ENCODE peak calls at places on chromosomes 2 and 18, in four cellular contexts. J is neuronal stem cell, N is suprapubic skin, E is aorta. S is an unnamed sample. For H3K9me3, the result is how much of the 10 kb centered on the place peaks cover.

GRCh38 chr2:148616696-148617095 is 27.9 kb upstream of the EPC2 start:
- DNase-seq in E (no peak), N (no peak), J (no peak), S (no peak)

GRCh38 chr2:40208478-40208877 is 243.4 kb downstream of the SLC8A1 start:
- DNase-seq in N (no peak), J (no peak), E (no peak), S (no peak)

GRCh38 chr2:222355860-222356259 is 57.1 kb upstream of the PAX3 start:
- DNase-seq in N (no peak), E (no peak), J (no peak), S (no peak)

GRCh38 chr2:29010946-29011649 is 30.0 kb downstream of the TOGARAM2 start:
- DNase-seq in J (no peak), N (no peak), E (no peak), S (no peak)

GRCh38 chr2:65279756-65280155 is 52.1 kb downstream of the ACTR2 start:
- DNase-seq in J (no peak), E (no peak), N (peak), S (no peak)

GRCh38 chr2:127288274-127288673 is 5.7 kb downstream of the ERCC3 start:
- DNase-seq in J (no peak), N (no peak), E (no peak), S (no peak)

GRCh38 chr2:43269706-43270105 is 43.3 kb upstream of the ZFP36L2 start:
- DNase-seq in J (no peak), N (peak), E (peak), S (no peak)

GRCh38 chr2:186382932-186383331 is 103.1 kb upstream of the ZC3H15 start:
- DNase-seq in N (no peak), E (no peak), J (no peak), S (no peak)

GRCh38 chr2:64819774-64820688 is 166.3 kb upstream of the SERTAD2 start:
- DNase-seq in J (no peak), N (no peak), E (no peak), S (no peak)

GRCh38 chr18:44423826-44424225 is 256.9 kb upstream of the SETBP1 start:
- DNase-seq in J (no peak), N (no peak), E (no peak), S (no peak)

GRCh38 chr18:42392416-42392815 is 437.4 kb downstream of the PIK3C3 start:
- DNase-seq in N (no peak), J (no peak), E (no peak), S (no peak)

GRCh38 chr2:144998435-144998834 is 478.5 kb upstream of the ZEB2 start:
- DNase-seq in J (no peak), E (no peak), N (no peak), S (no peak)

GRCh38 chr18:65751145-65752085 is 603 bp downstream of the CDH7 start:
- DNase-seq in J (peak), N (no peak), E (peak), S (no peak)

GRCh38 chr2:199811360-199811759 is 39.6 kb downstream of the FTCDNL1 start:
- DNase-seq in E (no peak), N (no peak), J (no peak), S (no peak)

GRCh38 chr2:46074501-46074900 is 222.7 kb upstream of the EPAS1 start:
- DNase-seq in E (no peak), N (no peak), J (no peak), S (no peak)

GRCh38 chr18:46452820-46453219 is 204.2 kb downstream of the LOXHD1 start:
- DNase-seq in N (no peak), J (no peak), E (no peak), S (no peak)

GRCh38 chr18:59268722-59269562 is 4.3 kb downstream of the RAX start:
- DNase-seq in N (no peak), J (no peak), E (no peak), S (no peak)
- H3K4me3 ChIP-seq in N (peak), J (peak), E (no peak), S (no peak)

DNA sequence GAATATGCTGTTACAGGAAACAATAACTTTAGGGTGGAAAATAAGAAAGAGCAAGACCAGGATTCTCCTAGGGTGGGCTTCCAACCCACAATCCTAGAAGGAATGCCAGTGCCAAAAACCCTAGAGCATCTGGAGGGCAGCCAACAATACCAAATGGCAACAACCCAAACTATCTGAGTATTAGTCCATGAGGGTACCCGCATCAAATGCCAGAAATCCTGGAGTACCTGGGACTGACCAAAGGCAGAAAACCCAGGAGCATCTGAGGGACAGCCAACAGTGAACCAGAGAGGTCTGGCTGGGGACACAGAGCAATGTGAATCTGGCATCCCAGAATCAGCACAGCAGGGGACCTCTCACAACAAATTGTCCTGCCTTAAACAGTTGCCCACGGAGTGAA is 126.3 kb downstream of the SCG2 start:
- DNase-seq in E (no peak), J (no peak), N (no peak), S (no peak)
- H3K9me3 ChIP-seq in E (under half), J (under half), N (under half), S (under half)

GRCh38 chr2:25784408-25784807 is 93.9 kb downstream of the ASXL2 start:
- DNase-seq in N (no peak), J (no peak), E (no peak), S (no peak)

GRCh38 chr2:25787020-25787419 is 91.3 kb downstream of the ASXL2 start:
- DNase-seq in J (no peak), E (no peak), N (no peak), S (no peak)

GRCh38 chr2:25788457-25788856 is 89.8 kb downstream of the ASXL2 start:
- DNase-seq in N (no peak), E (no peak), J (no peak), S (no peak)

GRCh38 chr2:25794544-25795276 is 83.6 kb downstream of the ASXL2 start:
- DNase-seq in E (no peak), J (no peak), N (no peak), S (no peak)

DNA sequence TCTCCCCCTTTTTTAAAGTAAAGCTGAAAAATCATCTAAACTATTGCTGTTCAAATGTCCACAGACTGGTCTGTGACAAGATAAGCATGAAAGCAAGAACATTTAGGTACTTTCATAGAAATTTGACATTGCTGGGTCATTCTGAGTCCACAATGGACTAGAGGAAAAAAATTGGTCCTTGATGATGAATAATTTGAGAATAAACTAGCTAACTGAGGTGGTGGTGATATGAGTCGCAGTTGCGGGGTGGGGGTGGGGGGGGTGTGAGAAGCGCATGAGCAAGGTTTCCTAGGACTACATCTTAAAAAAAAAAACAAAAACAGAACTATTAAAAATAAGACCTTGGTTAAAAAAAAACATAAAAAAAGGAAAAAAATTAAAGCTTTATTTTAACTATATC is 88.2 kb downstream of the ASXL2 start:
- DNase-seq in J (no peak), E (no peak), N (no peak), S (no peak)
- H3K27ac ChIP-seq in J (no peak), E (no peak), N (no peak), S (no peak)

GRCh38 chr2:162011718-162012564 is 62.1 kb downstream of the DPP4 start:
- DNase-seq in E (no peak), J (no peak), N (no peak), S (no peak)

GRCh38 chr2:162014751-162015150 is 59.3 kb downstream of the DPP4 start:
- DNase-seq in J (no peak), E (no peak), N (no peak), S (no peak)

GRCh38 chr2:162012565-162012869 is 61.5 kb downstream of the DPP4 start:
- DNase-seq in E (no peak), N (no peak), J (no peak), S (no peak)

GRCh38 chr2:162016080-162016479 is 57.9 kb downstream of the DPP4 start:
- DNase-seq in J (no peak), E (no peak), N (no peak), S (no peak)

DNA sequence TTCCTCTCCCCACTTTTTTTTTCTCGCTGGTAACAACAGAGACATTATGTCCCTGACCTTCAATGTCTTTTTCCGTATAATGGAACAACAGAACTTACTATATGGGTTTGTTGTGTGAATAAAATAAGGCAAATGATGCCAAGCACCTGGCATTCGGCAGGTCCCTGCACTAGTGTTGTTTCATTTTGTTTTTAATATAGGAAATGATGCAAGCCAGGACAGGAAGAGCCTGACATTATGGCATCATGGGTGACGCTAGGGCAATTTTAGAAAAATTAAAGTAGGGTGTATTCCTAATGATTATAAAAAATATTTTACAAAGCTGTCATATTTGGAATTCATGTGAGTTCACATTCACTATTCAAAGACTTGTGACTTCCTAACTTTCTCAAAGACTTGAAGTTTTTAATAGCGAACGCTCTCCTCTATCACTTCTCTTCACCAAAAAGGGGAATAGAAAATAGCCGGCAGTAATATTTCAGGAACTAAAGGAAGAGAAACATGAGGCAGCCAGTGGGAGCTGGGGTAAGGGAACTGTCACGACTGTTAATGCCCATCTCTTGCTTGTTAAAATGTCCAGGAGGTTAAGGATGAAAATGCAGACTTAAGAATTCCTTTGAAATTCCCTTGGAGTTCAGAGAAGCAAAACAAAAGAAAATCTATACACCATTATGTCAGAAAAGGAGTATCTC is 60.4 kb downstream of the DPP4 start:
- DNase-seq in E (no peak), N (no peak), J (no peak), S (no peak)
- H3K4me3 ChIP-seq in E (no peak), N (peak), J (no peak), S (no peak)

DNA sequence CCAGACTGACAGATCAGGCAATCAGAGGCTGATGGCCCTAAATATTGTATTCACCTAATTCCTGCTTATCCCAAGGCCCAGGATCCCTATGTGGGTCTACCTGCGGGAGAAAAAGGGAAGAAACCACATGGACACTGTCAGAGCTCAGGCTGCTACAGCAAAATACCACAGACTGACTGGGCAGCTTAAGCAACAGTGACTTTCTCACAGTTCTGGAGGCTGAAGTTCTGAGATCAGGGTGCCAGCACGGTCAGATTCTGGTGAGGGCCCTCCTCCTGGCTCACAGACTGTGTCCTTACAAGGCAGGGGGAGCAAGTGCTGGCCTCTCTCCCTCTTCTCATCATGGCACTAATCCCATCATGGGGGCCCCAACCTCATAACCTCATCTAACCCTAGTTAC is 181.7 kb downstream of the TMEM163 start:
- DNase-seq in J (no peak), N (no peak), E (no peak), S (no peak)
- H3K9me3 ChIP-seq in J (under half), N (under half), E (under half), S (under half)

GRCh38 chr2:30217644-30218361 is 13.5 kb upstream of the LBH start:
- DNase-seq in N (peak), E (peak), J (no peak), S (no peak)
- H3K27ac ChIP-seq in N (no peak), E (peak), J (no peak), S (peak)

GRCh38 chr2:101672047-101672446 is 25.5 kb upstream of the MAP4K4 start:
- DNase-seq in J (no peak), N (no peak), E (no peak), S (no peak)

GRCh38 chr2:101677657-101678056 is 19.9 kb upstream of the MAP4K4 start:
- DNase-seq in J (no peak), E (no peak), N (no peak), S (no peak)

GRCh38 chr2:101673920-101674319 is 23.6 kb upstream of the MAP4K4 start:
- DNase-seq in N (no peak), E (no peak), J (no peak), S (no peak)

GRCh38 chr2:101678379-101678778 is 19.1 kb upstream of the MAP4K4 start:
- DNase-seq in N (no peak), E (no peak), J (no peak), S (no peak)

GRCh38 chr2:101675512-101675911 is 22.0 kb upstream of the MAP4K4 start:
- DNase-seq in N (no peak), E (no peak), J (no peak), S (no peak)
- H3K4me3 ChIP-seq in N (no peak), E (no peak), J (no peak), S (no peak)

DNA sequence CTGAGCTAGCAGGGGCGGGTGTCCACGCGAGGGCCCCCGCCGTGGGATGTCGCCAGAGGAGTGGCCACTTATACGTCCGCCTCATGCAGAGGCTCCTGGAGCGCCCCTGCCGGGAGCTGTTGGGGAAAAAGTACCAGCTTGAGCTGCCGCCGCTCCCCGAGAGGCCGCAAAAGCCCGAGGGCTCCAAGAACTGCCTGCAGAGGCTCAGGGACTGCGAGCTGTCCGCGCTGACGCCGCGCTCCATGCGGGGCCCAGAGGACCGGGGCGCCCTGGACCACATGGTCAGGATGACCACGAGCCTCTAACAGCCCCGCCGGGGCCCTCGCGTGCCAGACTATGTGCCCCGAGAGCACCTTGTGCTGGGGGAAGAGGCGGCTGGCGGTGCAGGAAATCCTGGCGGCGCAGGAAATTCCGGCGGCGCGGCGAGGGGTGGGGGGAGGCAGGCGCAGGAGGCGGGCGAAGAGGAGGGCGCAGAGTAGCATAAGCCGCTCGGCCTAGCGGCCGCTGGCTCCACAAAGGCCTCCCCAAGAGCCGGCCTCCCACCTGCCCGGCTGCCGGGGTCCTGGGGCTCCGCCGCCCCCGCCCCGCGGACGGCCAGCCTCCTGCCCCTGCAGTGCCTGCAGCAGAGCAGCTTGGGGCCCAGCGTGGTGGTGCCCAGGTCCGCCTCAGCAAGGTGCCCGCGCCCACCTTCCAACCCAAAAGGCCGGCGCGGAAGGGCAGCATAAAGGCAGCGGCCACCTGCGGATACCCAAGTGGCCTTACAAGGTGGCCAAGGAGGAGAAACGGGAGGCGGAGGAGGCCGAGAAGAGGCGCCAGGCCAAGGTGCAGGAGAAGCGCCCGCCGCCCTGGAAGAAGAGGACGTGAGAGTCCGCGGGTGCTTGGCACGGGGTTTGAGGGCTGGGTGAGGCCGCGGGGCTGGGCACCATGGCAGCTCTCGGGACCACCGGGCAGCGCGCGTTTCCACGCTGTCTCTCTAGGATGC is 42.1 kb upstream of the TRIM43B start:
- DNase-seq in E (peak), N (no peak), J (no peak), S (no peak)
- H3K9me3 ChIP-seq in E (under half), N (under half), J (under half), S (under half)

S was measured in RWPE2.